ENCODE peak calls at places on chromosome 1, in four cellular contexts. V is left ventricle myocardium inferior, I is esophagus squamous epithelium, F is thyroid gland. T is an unnamed sample.
A peak's percentile ranks its signal among the peaks of the same experiment; 100 is the strongest.

GRCh38 chr1:229203030-229203751 is 67.7 kb upstream of the RAB4A start:
- DNase-seq in V (no peak), I (no peak), F (no peak), T (no peak)

GRCh38 chr1:10685851-10686403 is 110.5 kb downstream of the CASZ1 start:
- DNase-seq in V (no peak), I (no peak), F (no peak), T (no peak)

GRCh38 chr1:61674221-61674620 is 50.7 kb downstream of the TM2D1 start:
- DNase-seq in V (no peak), I (no peak), F (peak; percentile 15), T (no peak)

GRCh38 chr1:220544901-220545303 is 17.0 kb downstream of the MARK1 start:
- DNase-seq in V (no peak), I (no peak), F (peak; percentile 40), T (no peak)

GRCh38 chr1:151372411-151372934 is at the start of gene SELENBP1:
- DNase-seq in V (peak; percentile 87), I (no peak), F (peak; percentile 97), T (peak; percentile 79)

GRCh38 chr1:217027403-217028080 is 304.3 kb upstream of the ESRRG start:
- DNase-seq in V (no peak), I (no peak), F (no peak), T (no peak)

GRCh38 chr1:185376840-185377635 is 60.0 kb upstream of the IVNS1ABP start:
- DNase-seq in V (no peak), I (no peak), F (no peak), T (no peak)

GRCh38 chr1:99869304-99869703 is 19.1 kb downstream of the AGL start:
- DNase-seq in V (no peak), I (no peak), F (no peak), T (no peak)

GRCh38 chr1:232576537-232576936 is 53.4 kb downstream of the SIPA1L2 start:
- DNase-seq in V (no peak), I (no peak), F (no peak), T (no peak)

GRCh38 chr1:185017338-185017737 is 28.0 kb upstream of the RNF2 start:
- DNase-seq in V (no peak), I (no peak), F (no peak), T (peak; percentile 48)

GRCh38 chr1:204151562-204152309 is at the start of gene ETNK2:
- DNase-seq in V (peak; percentile 51), I (no peak), F (peak; percentile 75), T (peak; percentile 74)

GRCh38 chr1:60573726-60574409 is 500.3 kb upstream of the C1orf87 start:
- DNase-seq in V (no peak), I (no peak), F (no peak), T (no peak)

GRCh38 chr1:59242345-59242744 is 54.5 kb upstream of the FGGY start:
- DNase-seq in V (no peak), I (no peak), F (no peak), T (no peak)

DNA sequence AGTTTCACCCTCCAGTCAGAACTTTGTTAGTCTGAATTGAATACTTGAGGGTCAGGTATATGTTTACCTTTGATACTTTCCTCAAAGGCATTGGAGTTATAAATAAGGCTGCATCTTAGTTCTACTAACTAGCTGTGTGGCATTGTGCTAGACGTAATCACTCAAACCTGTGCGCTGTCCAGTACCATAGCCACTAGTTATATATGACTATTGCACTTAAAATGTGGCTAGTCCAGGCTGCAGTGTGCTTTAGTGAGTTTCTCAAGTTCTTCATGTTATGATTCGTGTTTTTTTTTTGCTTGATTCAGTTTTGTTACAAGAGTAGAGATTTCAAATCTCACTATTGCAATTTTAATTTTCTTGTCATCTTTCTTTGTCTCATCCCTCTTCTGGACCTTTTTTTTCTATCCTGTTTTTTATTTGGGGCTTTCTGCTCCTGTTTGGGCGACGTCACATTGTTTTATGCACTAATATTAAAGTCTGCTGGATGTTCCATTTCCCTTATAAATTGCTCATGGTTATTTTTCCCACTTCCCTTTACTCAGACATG is 5.7 kb downstream of the MAN1A2 start:
- DNase-seq in V (no peak), I (no peak), F (no peak), T (no peak)
- H3K4me1 ChIP-seq in V (peaks cover 50% of the 10 kb centered on the region), I (peaks cover 11% of the 10 kb centered on the region), F (peaks cover 31% of the 10 kb centered on the region), T (peaks cover 4% of the 10 kb centered on the region)

GRCh38 chr1:113291777-113292659 is 98.3 kb upstream of the MAGI3 start:
- DNase-seq in V (no peak), I (no peak), F (no peak), T (no peak)

GRCh38 chr1:113297749-113298148 is 92.6 kb upstream of the MAGI3 start:
- DNase-seq in V (no peak), I (no peak), F (no peak), T (no peak)

DNA sequence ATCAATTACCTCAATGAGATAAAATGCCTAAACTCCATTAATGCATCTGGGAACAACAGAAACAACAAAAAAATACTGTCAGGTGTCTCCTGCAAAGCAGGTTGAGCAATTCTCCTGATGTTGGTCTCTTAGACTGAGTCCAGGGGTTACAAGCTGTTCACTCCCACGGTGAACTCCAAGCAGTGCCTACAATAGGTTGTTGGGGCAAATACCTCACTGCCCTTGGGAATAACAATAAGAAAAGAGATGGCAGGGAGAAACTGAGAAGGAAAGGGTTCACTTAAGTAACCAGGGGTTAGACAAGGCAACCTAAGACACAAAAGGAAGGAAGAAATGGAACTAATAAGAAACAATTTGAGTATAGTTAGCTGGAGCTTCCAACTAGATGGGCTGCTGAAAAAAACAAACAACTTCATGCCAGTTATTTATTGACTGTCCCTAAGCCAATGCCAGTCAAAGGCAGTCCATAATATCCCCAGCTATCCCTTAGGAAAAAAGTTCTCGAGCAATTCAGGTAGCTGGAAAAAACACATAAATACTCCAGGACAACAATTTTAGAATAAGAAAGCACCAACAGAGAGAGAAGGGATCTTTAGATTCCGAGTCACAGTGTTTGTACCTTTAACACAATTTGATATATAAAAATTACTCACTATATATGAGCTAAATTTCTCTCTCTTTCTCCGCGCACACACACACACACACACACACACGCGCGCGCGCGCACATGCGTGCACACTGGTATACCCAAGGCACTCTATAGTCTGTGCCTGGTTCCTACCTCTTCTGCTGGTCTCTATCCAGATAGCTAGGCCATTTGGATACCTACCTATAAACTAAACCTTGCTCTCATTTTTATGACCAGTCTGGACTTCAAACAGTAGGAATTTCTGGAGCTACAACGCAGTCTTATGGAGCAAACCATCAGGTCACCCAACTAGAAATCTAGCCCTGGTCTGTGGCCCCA is 97.4 kb upstream of the MAGI3 start:
- DNase-seq in V (no peak), I (no peak), F (no peak), T (no peak)
- H3K27ac ChIP-seq in V (no peak overlapping the region), I (no peak overlapping the region), F (no peak overlapping the region), T (no peak overlapping the region)

DNA sequence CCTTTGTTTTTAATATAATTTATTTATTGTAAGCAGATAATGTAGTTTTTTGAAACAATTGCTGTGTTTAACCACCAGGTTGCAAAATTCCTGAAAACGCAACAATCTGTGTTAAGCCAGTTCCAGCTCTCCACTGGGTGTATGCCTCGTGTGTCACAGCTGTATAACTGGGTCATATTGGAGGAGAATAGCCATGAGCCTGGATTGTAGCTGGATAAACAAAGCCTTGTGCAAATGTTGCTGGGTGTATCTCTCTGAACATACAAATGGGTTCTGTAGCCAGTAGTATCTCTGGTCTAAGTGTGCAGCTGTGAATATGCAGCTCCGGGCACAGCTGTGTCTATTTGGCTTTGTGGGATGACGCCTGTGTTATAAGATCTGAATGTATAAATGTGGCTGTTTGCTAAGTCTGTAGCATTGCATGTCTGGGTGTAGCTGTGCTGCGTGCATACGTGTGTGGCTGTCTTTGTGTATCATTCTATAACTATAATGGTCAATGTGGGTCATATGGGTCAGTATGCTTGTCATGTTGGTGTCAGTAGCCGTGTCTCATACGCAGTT is 2.7 kb downstream of the TCEA3 start:
- DNase-seq in V (no peak), I (no peak), F (no peak), T (no peak)
- H3K4me1 ChIP-seq in V (peaks cover 75% of the 10 kb centered on the region), I (peaks cover 23% of the 10 kb centered on the region), F (peaks cover 24% of the 10 kb centered on the region), T (peaks cover 26% of the 10 kb centered on the region)

DNA sequence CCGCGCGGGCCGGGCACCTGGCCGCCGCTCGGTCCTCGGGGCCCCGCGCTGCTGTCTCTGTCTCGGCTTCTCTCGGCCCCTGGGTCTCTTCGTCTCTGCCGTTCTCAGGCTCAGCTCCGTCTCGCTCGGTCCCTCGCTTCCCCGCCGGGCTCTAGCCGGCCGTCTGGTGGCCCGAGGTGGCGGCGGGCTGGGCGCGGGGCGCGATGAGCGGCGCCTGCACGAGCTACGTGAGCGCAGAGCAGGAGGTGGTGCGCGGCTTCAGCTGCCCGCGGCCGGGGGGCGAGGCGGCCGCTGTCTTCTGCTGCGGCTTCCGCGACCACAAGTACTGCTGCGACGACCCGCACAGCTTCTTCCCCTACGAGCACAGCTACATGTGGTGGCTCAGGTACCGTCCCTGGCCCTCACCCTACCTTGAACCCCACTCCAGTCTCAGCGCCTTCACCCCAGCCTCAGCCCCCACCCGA is 355 bp downstream of the SHISAL2A start:
- DNase-seq in V (no peak), I (no peak), F (no peak), T (no peak)
- H3K27ac ChIP-seq in V (no peak overlapping the region), I (peak overlapping the region; percentile 28), F (no peak overlapping the region), T (no peak overlapping the region)

GRCh38 chr1:201750120-201750519 is 78.8 kb upstream of the IPO9 start:
- DNase-seq in V (no peak), I (no peak), F (no peak), T (no peak)

GRCh38 chr1:201750934-201751333 is 78.0 kb upstream of the IPO9 start:
- DNase-seq in V (no peak), I (no peak), F (no peak), T (no peak)

GRCh38 chr1:201748331-201748730 is 80.6 kb upstream of the IPO9 start:
- DNase-seq in V (no peak), I (no peak), F (no peak), T (peak; percentile 30)

GRCh38 chr1:201751872-201752271 is 77.1 kb upstream of the IPO9 start:
- DNase-seq in V (no peak), I (no peak), F (no peak), T (no peak)

GRCh38 chr1:201749059-201749458 is 79.9 kb upstream of the IPO9 start:
- DNase-seq in V (no peak), I (no peak), F (no peak), T (no peak)
- H3K4me1 ChIP-seq in V (peaks cover 100% of the 10 kb centered on the region), I (peaks cover 34% of the 10 kb centered on the region), F (peaks cover 15% of the 10 kb centered on the region), T (peaks cover 34% of the 10 kb centered on the region)

GRCh38 chr1:218468707-218469106 is 123.6 kb downstream of the TGFB2 start:
- DNase-seq in V (no peak), I (no peak), F (no peak), T (no peak)
- H3K27ac ChIP-seq in V (no peak overlapping the region), I (no peak overlapping the region), F (no peak overlapping the region), T (no peak overlapping the region)

DNA sequence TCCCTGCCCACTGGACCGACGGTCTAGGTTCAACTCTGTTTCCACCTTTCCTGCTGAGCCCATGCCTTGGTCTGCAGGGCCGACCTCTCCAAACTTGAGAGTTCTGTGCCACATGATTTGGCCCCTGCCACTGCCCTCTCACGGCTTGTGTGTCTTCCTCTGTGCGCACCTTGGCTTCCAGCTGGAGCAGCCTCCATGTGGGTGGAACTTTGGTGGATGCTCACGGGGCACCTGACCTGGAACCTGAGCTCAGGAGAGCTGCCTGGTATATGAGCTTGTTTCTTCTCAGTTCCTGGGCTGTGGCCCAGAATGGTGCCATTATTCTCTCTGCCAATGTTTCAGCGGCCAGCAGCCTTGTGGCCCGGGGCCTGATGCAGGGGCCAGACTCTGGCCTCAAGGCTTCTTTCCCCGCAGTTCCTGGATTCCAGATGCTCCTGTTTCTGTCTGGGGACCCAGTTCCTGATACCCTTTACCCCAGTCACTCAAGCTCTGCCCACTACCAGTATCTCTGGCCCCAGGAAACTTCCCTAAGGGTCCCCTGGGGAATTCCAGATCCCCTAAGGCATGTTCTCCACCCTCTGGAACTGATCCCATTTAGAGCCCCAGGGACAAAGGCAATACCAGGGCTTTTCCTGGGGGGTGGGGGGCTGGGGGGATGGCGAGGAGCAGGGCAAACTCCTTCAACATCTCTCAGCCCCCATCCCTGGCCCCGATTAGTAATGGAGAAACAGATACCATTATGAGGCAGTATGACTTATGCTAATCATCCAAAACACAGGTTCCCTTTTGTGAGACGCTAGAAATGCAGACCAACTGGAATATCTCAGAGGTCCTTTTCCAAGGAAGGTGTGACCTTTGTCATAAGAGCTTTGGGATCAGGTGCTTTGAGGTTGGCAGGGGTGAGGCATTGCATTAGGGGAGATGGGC is 11.1 kb downstream of the QSOX1 start:
- DNase-seq in V (no peak), I (no peak), F (no peak), T (no peak)
- H3K4me1 ChIP-seq in V (peaks cover 65% of the 10 kb centered on the region), I (peaks cover 48% of the 10 kb centered on the region), F (no peaks in the 10 kb centered on the region), T (no peaks in the 10 kb centered on the region)